ENCODE peak calls at places on chromosomes 12 and 14, in six cellular contexts. N is left ventricle myocardium inferior; P is CD8-positive, alpha-beta memory T cell; Q is T-cell; W is aorta; B is stimulated activated CD4-positive, alpha-beta T cell treated with anti-CD3 and anti-CD28 coated beads, Interleukin-1b, Interleukin-23, amount 100 ng/mL, for 24 hours. I is an unnamed sample.

GRCh38 chr14:32726516-32726915 is 212.2 kb upstream of the NPAS3 start:
- DNase-seq in P (no peak), W (no peak), Q (no peak), B (no peak), N (no peak), I (no peak)

GRCh38 chr14:68460541-68460940 is 332.3 kb downstream of the ZFP36L1 start:
- DNase-seq in N (no peak), W (no peak), B (no peak), Q (no peak), P (no peak), I (no peak)

GRCh38 chr12:118213452-118213851 is 77.5 kb downstream of the PEBP1 start:
- DNase-seq in W (no peak), N (no peak), Q (no peak), B (no peak), P (no peak), I (no peak)

GRCh38 chr12:124554429-124555029 is 12.9 kb downstream of the NCOR2 start:
- DNase-seq in P (no peak), Q (no peak), N (peak; percentile 52), W (no peak), B (no peak), I (no peak)

GRCh38 chr14:64095620-64096019 is 198.6 kb downstream of the ESR2 start:
- DNase-seq in B (no peak), Q (no peak), W (no peak), P (no peak), N (no peak), I (no peak)

GRCh38 chr12:127169321-127170270 is 1097.4 kb upstream of the TMEM132C start:
- DNase-seq in B (no peak), Q (no peak), P (no peak), W (no peak), N (no peak), I (no peak)

GRCh38 chr12:29521951-29522350 is 24.5 kb upstream of the OVCH1 start:
- DNase-seq in B (no peak), N (no peak), P (no peak), Q (no peak), W (no peak), I (no peak)

GRCh38 chr12:15728118-15728598 is 61.0 kb downstream of the EPS8 start:
- DNase-seq in P (no peak), W (no peak), B (no peak), Q (no peak), N (no peak), I (no peak)

GRCh38 chr12:71242511-71242910 is 84.7 kb upstream of the TSPAN8 start:
- DNase-seq in W (no peak), Q (no peak), B (no peak), N (no peak), P (no peak), I (no peak)